ENCODE peak calls at places on chromosomes 12 and 14, in four cellular contexts. Z is IMR-90, B is prostate gland, F is HCT116. X is an unnamed sample.

GRCh38 chr14:99609245-99610117 is 5.5 kb upstream of the CCDC85C start:
- DNase-seq in B (no peak), Z (peak; percentile 33), F (no peak), X (no peak)

GRCh38 chr12:111976291-111976690 is 36.7 kb downstream of the TMEM116 start:
- DNase-seq in Z (no peak), B (no peak), F (no peak), X (no peak)

GRCh38 chr12:26239508-26240328 is 44.3 kb downstream of the SSPN start:
- DNase-seq in Z (peak; percentile 79), B (peak; percentile 63), F (peak; percentile 21), X (peak; percentile 41)

GRCh38 chr12:42135264-42135814 is 9.3 kb downstream of the GXYLT1 start:
- DNase-seq in B (no peak), Z (peak; percentile 87), F (no peak), X (no peak)

GRCh38 chr12:91778938-91779400 is 366.7 kb downstream of the BTG1 start:
- DNase-seq in Z (peak; percentile 88), B (peak; percentile 5), F (peak; percentile 98), X (no peak)

GRCh38 chr14:79834856-79835255 is 376.4 kb downstream of the DIO2 start:
- DNase-seq in Z (no peak), B (no peak), F (no peak), X (no peak)

GRCh38 chr12:78483767-78484315 is 380.7 kb upstream of the SYT1 start:
- DNase-seq in F (no peak), B (no peak), Z (no peak), X (no peak)

GRCh38 chr14:89190779-89191513 is 226.1 kb downstream of the FOXN3 start:
- DNase-seq in B (no peak), Z (no peak), F (no peak), X (no peak)

GRCh38 chr12:48796976-48797375 is 8.1 kb upstream of the ADCY6 start:
- DNase-seq in F (no peak), Z (no peak), B (no peak), X (no peak)

GRCh38 chr12:58814036-58814435 is 106.3 kb downstream of the LRIG3 start:
- DNase-seq in F (no peak), B (no peak), Z (no peak), X (no peak)

GRCh38 chr14:99137001-99137700 is 134.8 kb downstream of the BCL11B start:
- DNase-seq in B (no peak), Z (no peak), F (no peak), X (no peak)

GRCh38 chr14:73887116-73887490 is 444 bp downstream of the ZNF410 start:
- DNase-seq in Z (peak; percentile 27), F (no peak), B (no peak), X (no peak)

GRCh38 chr12:754871-755562 is 2.6 kb downstream of the WNK1 start:
- DNase-seq in Z (peak; percentile 81), F (no peak), B (no peak), X (peak; percentile 9)

GRCh38 chr14:101571004-101571403 is 9.7 kb downstream of the DIO3 start:
- DNase-seq in Z (no peak), F (no peak), B (no peak), X (no peak)

GRCh38 chr14:33704486-33704885 is 246.4 kb downstream of the EGLN3 start:
- DNase-seq in F (no peak), Z (no peak), B (no peak), X (no peak)

GRCh38 chr12:92717202-92717601 is 14.4 kb downstream of the PLEKHG7 start:
- DNase-seq in Z (peak; percentile 38), B (no peak), F (peak; percentile 13), X (no peak)

GRCh38 chr14:53553221-53553620 is 400.1 kb upstream of the DDHD1 start:
- DNase-seq in Z (no peak), F (no peak), B (no peak), X (no peak)

GRCh38 chr12:124581792-124582424 is 14.5 kb upstream of the NCOR2 start:
- DNase-seq in F (no peak), Z (no peak), B (no peak), X (no peak)

GRCh38 chr14:93688239-93688666 is 100.0 kb downstream of the PRIMA1 start:
- DNase-seq in Z (no peak), F (no peak), B (no peak), X (no peak)

GRCh38 chr12:52313926-52314325 is 7.3 kb downstream of the KRT83 start:
- DNase-seq in Z (no peak), F (no peak), B (no peak), X (no peak)

GRCh38 chr14:104305511-104306449 is 167.4 kb downstream of the KIF26A start:
- DNase-seq in Z (no peak), B (no peak), F (no peak), X (no peak)

GRCh38 chr12:12294215-12295005 is 27.6 kb upstream of the LRP6 start:
- DNase-seq in B (peak; percentile 32), F (no peak), Z (no peak), X (peak; percentile 20)

GRCh38 chr14:60815371-60815770 is 80.8 kb downstream of the MNAT1 start:
- DNase-seq in B (no peak), Z (no peak), F (no peak), X (no peak)

GRCh38 chr14:80959448-80960006 is 4.1 kb downstream of the TSHR start:
- DNase-seq in F (no peak), Z (no peak), B (no peak), X (no peak)

GRCh38 chr12:124754949-124755800 is 108.5 kb downstream of the SCARB1 start:
- DNase-seq in F (no peak), B (peak; percentile 72), Z (peak; percentile 67), X (peak; percentile 52)

GRCh38 chr12:3967556-3968160 is 94.5 kb upstream of the PARP11 start:
- DNase-seq in Z (no peak), F (no peak), B (no peak), X (no peak)

GRCh38 chr12:19764408-19764807 is 325.1 kb downstream of the AEBP2 start:
- DNase-seq in F (no peak), Z (peak; percentile 51), B (no peak), X (no peak)

GRCh38 chr14:89617142-89617460 is 200.1 kb upstream of the FOXN3 start:
- DNase-seq in Z (no peak), F (no peak), B (no peak), X (no peak)

GRCh38 chr14:22471545-22472121 is 117.4 kb downstream of the DAD1 start:
- DNase-seq in Z (peak; percentile 32), F (peak; percentile 19), B (peak; percentile 14), X (peak; percentile 68)

GRCh38 chr12:14868916-14869315 is 16.7 kb downstream of the MGP start:
- DNase-seq in F (no peak), Z (peak; percentile 6), B (no peak), X (no peak)

GRCh38 chr12:12226187-12226586 is 40.7 kb downstream of the LRP6 start:
- DNase-seq in Z (no peak), B (no peak), F (no peak), X (no peak)

GRCh38 chr12:105342464-105342863 is 12.0 kb downstream of the C12orf75 start:
- DNase-seq in F (no peak), Z (no peak), B (no peak), X (no peak)

GRCh38 chr14:32225378-32225920 is 22.4 kb upstream of the RNU6-8 start:
- DNase-seq in B (no peak), Z (no peak), F (no peak), X (no peak)

GRCh38 chr14:103361868-103362267 is 23.3 kb upstream of the MARK3 start:
- DNase-seq in Z (peak; percentile 99), B (no peak), F (peak; percentile 63), X (no peak)

GRCh38 chr12:26198742-26199141 is 3.4 kb downstream of the SSPN start:
- DNase-seq in Z (peak; percentile 63), B (no peak), F (no peak), X (no peak)

GRCh38 chr12:113889806-113890581 is 76.1 kb downstream of the RBM19 start:
- DNase-seq in B (no peak), F (no peak), Z (no peak), X (no peak)
- TF ChIP-seq CTCF in B (no peak), F (no peak), Z (no peak), X (no peak)

GRCh38 chr14:69657961-69658360 is 46.6 kb downstream of the SUSD6 start:
- DNase-seq in Z (peak; percentile 42), B (peak; percentile 86), F (no peak), X (peak; percentile 74)
- H3K4me1 ChIP-seq in Z (peaks cover 25% of the 10 kb centered on the region), B (peaks cover 28% of the 10 kb centered on the region), F (peaks cover 29% of the 10 kb centered on the region), X (peaks cover 60% of the 10 kb centered on the region)

DNA sequence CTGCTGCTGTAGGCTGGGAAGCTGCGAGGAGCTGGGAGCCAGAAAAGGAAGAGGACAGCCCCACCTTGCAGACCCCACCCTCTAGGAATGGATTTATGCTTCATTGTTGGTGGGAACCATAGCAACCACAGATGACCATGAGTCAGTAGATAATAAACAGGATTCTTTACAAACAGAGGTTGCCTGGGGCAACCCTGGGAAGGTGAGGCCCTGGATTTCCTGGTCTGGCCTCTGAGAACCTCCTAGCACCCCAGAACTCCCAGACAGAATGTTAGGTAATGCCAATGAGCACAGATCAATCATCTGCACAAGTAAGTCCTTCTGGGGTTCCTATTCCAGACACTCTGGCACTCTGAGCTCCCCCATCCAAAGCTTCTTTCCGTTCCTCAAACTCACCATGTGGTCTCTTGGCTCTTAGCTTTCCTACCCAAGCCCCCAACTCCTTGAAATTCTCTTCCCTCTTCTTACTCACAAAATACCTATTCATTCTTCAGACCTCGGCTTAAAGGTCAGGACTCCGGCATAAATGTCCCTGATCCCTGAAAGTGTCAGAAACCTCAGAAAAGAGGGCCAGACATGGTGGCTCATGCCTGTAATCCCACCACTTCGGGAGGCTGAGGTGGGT is 15.2 kb upstream of the PLEKHG6 start:
- DNase-seq in F (peak; percentile 69), B (no peak), Z (peak; percentile 82), X (peak; percentile 62)
- TF ChIP-seq POLR2A in F (no peak), B (no peak), Z (no peak), X (no peak)

GRCh38 chr14:106831322-106831720 is 1304.9 kb downstream of the TMEM121 start:
- DNase-seq in B (no peak), Z (no peak), F (no peak), X (no peak)
- TF ChIP-seq CTCF in B (no peak), Z (no peak), F (peak; percentile 59), X (peak; percentile 7)

X was measured in body of pancreas.